ENCODE peak calls at places on chromosome 11, in six cellular contexts. O, Y, H, T, W and D are unnamed samples.
A peak's percentile ranks its signal among the peaks of the same experiment; 100 is the strongest.

GRCh38 chr11:45806937-45807791 is 2.2 kb downstream of the SLC35C1 start:
- DNase-seq in O (no peak), Y (no peak), H (no peak), T (no peak), W (no peak), D (no peak)

GRCh38 chr11:73157141-73158010 is 15.3 kb upstream of the FCHSD2 start:
- DNase-seq in O (no peak), Y (peak; percentile 83), H (no peak), T (no peak), W (no peak), D (no peak)

GRCh38 chr11:12126352-12127019 is 16.1 kb downstream of the MICAL2 start:
- DNase-seq in O (no peak), Y (peak; percentile 76), H (no peak), T (no peak), W (no peak), D (peak; percentile 87)

GRCh38 chr11:98536023-98536422 is 484.7 kb upstream of the CNTN5 start:
- DNase-seq in O (no peak), Y (no peak), H (no peak), T (no peak), W (no peak), D (no peak)

GRCh38 chr11:120660024-120660565 is 148.5 kb downstream of the GRIK4 start:
- DNase-seq in O (peak; percentile 1), Y (peak; percentile 25), H (no peak), T (peak; percentile 15), W (no peak), D (peak; percentile 23)

GRCh38 chr11:104531075-104531474 is 367.1 kb upstream of the PDGFD start:
- DNase-seq in O (no peak), Y (no peak), H (no peak), T (no peak), W (no peak), D (peak; percentile 5)

GRCh38 chr11:47916361-47916841 is 64.0 kb upstream of the PTPRJ start:
- DNase-seq in O (no peak), Y (peak; percentile 91), H (no peak), T (no peak), W (no peak), D (no peak)

GRCh38 chr11:60699282-60699681 is at the start of gene MS4A8:
- DNase-seq in O (no peak), Y (no peak), H (no peak), T (no peak), W (no peak), D (peak; percentile 25)

GRCh38 chr11:133386852-133387251 is 145.4 kb downstream of the OPCML start:
- DNase-seq in O (no peak), Y (no peak), H (no peak), T (no peak), W (no peak), D (no peak)

GRCh38 chr11:32312865-32313403 is 122.4 kb downstream of the WT1 start:
- DNase-seq in O (no peak), Y (peak; percentile 78), H (no peak), T (peak; percentile 16), W (peak; percentile 72), D (peak; percentile 58)

GRCh38 chr11:76805206-76805913 is 22.2 kb downstream of the TSKU start:
- DNase-seq in O (no peak), Y (no peak), H (no peak), T (peak; percentile 40), W (no peak), D (peak; percentile 50)